ENCODE peak calls at places on chromosomes 4 and X, in seven cellular contexts. K is H9; Y is B cell; R is psoas muscle; H is thoracic aorta; O is CD8-positive, alpha-beta T cell; J is GM10248. C is an unnamed sample.

GRCh38 chrX:153554519-153555167 is 37.2 kb downstream of the ATP2B3 start:
- DNase-seq in K (peak), Y (peak), R (peak), H (no peak), O (peak), J (peak), C (peak)

GRCh38 chrX:109886122-109886761 is 116.7 kb upstream of the TMEM164 start:
- DNase-seq in K (peak), Y (peak), R (no peak), H (no peak), O (no peak), J (peak), C (peak)

GRCh38 chr4:78040431-78040830 is 16.7 kb upstream of the FRAS1 start:
- DNase-seq in K (no peak), Y (no peak), R (no peak), H (no peak), O (no peak), J (no peak), C (no peak)

GRCh38 chrX:85544609-85545008 is 165.1 kb upstream of the POF1B start:
- DNase-seq in K (no peak), Y (peak), R (no peak), H (no peak), O (no peak), J (no peak), C (no peak)

GRCh38 chrX:139120760-139121159 is 409.2 kb upstream of the FGF13 start:
- DNase-seq in K (no peak), Y (no peak), R (no peak), H (no peak), O (no peak), J (no peak), C (no peak)

GRCh38 chr4:109648266-109648996 is 54.8 kb downstream of the CASP6 start:
- DNase-seq in K (no peak), Y (peak), R (no peak), H (no peak), O (no peak), J (no peak), C (no peak)

GRCh38 chr4:7546809-7547367 is 112.2 kb upstream of the PSAPL1 start:
- DNase-seq in K (no peak), Y (no peak), R (no peak), H (no peak), O (no peak), J (no peak), C (no peak)

GRCh38 chr4:2340272-2341061 is 78.0 kb downstream of the ZFYVE28 start:
- DNase-seq in K (peak), Y (no peak), R (no peak), H (no peak), O (no peak), J (no peak), C (no peak)

GRCh38 chr4:7287918-7288280 is 95.6 kb downstream of the SORCS2 start:
- DNase-seq in K (no peak), Y (no peak), R (no peak), H (no peak), O (no peak), J (no peak), C (no peak)

GRCh38 chr4:102772738-102773340 is 12.1 kb upstream of the MANBA start:
- DNase-seq in K (no peak), Y (no peak), R (no peak), H (no peak), O (no peak), J (no peak), C (no peak)

GRCh38 chr4:38957947-38958346 is 74.3 kb downstream of the TMEM156 start:
- DNase-seq in K (no peak), Y (no peak), R (no peak), H (no peak), O (no peak), J (no peak), C (no peak)

GRCh38 chr4:3107271-3108185 is 33.0 kb downstream of the HTT start:
- DNase-seq in K (no peak), Y (no peak), R (peak), H (no peak), O (no peak), J (no peak), C (no peak)

GRCh38 chr4:14254252-14254651 is 626.7 kb upstream of the BOD1L1 start:
- DNase-seq in K (peak), Y (peak), R (peak), H (no peak), O (no peak), J (no peak), C (peak)

GRCh38 chrX:115322375-115322774 is 32.9 kb downstream of the LUZP4 start:
- DNase-seq in K (no peak), Y (no peak), R (no peak), H (no peak), O (no peak), J (no peak), C (no peak)

GRCh38 chr4:44558206-44558605 is 93.2 kb downstream of the YIPF7 start:
- DNase-seq in K (no peak), Y (no peak), R (no peak), H (no peak), O (no peak), J (no peak), C (no peak)

GRCh38 chrX:25158635-25159034 is 142.9 kb upstream of the ARX start:
- DNase-seq in K (no peak), Y (no peak), R (no peak), H (no peak), O (no peak), J (no peak), C (no peak)

GRCh38 chr4:3712112-3712805 is 53.9 kb upstream of the ADRA2C start:
- DNase-seq in K (no peak), Y (no peak), R (peak), H (no peak), O (no peak), J (no peak), C (no peak)

GRCh38 chr4:113673450-113673849 is 88.1 kb downstream of the CAMK2D start:
- DNase-seq in K (peak), Y (peak), R (no peak), H (no peak), O (peak), J (no peak), C (no peak)

GRCh38 chr4:67122029-67122428 is 423.3 kb downstream of the CENPC start:
- DNase-seq in K (no peak), Y (no peak), R (no peak), H (no peak), O (no peak), J (no peak), C (no peak)
- TF ChIP-seq CTCF in K (peak), Y (no peak), R (no peak), H (no peak), O (no peak), J (no peak), C (peak)

GRCh38 chr4:24917076-24917856 is 4.4 kb upstream of the CCDC149 start:
- DNase-seq in K (peak), Y (no peak), R (no peak), H (no peak), O (no peak), J (no peak), C (peak)

GRCh38 chr4:24912252-24913098 is at the start of gene CCDC149:
- DNase-seq in K (peak), Y (no peak), R (peak), H (peak), O (no peak), J (peak), C (peak)

GRCh38 chr4:24914460-24914859 is 1.6 kb upstream of the CCDC149 start:
- DNase-seq in K (no peak), Y (no peak), R (no peak), H (no peak), O (no peak), J (no peak), C (no peak)

GRCh38 chr4:24913099-24913445 is 230 bp upstream of the CCDC149 start:
- DNase-seq in K (peak), Y (no peak), R (no peak), H (no peak), O (no peak), J (no peak), C (no peak)

GRCh38 chr4:24915121-24915922 is 2.5 kb upstream of the CCDC149 start:
- DNase-seq in K (peak), Y (no peak), R (no peak), H (no peak), O (no peak), J (no peak), C (no peak)
- TF ChIP-seq CTCF in K (peak), Y (no peak), R (no peak), H (no peak), O (no peak), J (no peak), C (no peak)

DNA sequence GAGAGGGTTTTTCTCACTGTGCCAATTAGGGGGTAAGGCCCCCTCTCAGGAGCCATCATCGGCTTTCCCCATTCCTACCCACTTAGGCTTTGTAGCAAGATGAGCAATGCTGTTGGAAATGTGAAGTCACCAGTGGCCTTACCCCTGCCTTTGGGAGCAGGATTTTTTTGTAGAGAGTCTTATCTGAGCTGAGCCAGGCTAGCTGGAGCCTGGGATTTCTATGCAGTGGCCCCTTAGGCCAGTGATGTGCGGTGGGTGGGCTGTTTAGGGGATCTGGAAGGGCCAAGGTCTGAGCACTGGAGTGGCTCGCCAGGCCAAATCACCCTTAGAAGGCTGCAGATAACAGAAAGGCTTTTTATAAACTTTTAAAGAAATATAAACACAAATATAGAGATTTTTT is 4.2 kb downstream of the CXorf65 start:
- DNase-seq in K (no peak), Y (no peak), R (no peak), H (no peak), O (no peak), J (no peak), C (no peak)
- TF ChIP-seq CTCF in K (no peak), Y (no peak), R (no peak), H (no peak), O (no peak), J (no peak), C (no peak)

GRCh38 chr4:708631-708933 is 3.0 kb downstream of the PCGF3 start:
- DNase-seq in K (no peak), Y (no peak), R (no peak), H (no peak), O (no peak), J (no peak), C (no peak)

GRCh38 chr4:707929-708630 is 2.4 kb downstream of the PCGF3 start:
- DNase-seq in K (no peak), Y (no peak), R (no peak), H (no peak), O (no peak), J (no peak), C (no peak)

GRCh38 chr4:710116-710515 is 4.5 kb downstream of the PCGF3 start:
- DNase-seq in K (no peak), Y (no peak), R (no peak), H (no peak), O (no peak), J (no peak), C (no peak)

GRCh38 chr4:710916-711315 is 5.3 kb downstream of the PCGF3 start:
- DNase-seq in K (no peak), Y (no peak), R (no peak), H (no peak), O (no peak), J (no peak), C (no peak)

DNA sequence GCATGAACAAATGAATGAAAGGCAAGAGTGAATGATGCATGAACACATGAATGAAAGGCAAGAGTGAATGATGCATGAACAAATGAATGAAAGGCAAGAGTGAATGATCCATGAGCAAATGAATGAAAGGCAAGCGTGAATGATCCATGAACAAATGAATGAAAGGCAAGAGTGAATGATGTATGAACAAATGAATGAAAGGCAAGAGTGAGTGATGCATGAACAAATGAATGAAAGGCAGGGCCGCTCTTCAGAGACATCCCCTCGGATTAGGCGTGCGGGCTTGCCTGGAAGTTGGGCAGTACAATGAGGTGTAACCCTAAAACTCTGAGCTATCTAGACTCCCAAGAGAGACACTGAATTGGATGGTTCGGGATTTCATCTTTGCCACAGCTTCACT is 3.7 kb downstream of the PCGF3 start:
- DNase-seq in K (no peak), Y (no peak), R (no peak), H (no peak), O (no peak), J (no peak), C (no peak)
- TF ChIP-seq CTCF in K (no peak), Y (no peak), R (no peak), H (no peak), O (no peak), J (no peak), C (no peak)

DNA sequence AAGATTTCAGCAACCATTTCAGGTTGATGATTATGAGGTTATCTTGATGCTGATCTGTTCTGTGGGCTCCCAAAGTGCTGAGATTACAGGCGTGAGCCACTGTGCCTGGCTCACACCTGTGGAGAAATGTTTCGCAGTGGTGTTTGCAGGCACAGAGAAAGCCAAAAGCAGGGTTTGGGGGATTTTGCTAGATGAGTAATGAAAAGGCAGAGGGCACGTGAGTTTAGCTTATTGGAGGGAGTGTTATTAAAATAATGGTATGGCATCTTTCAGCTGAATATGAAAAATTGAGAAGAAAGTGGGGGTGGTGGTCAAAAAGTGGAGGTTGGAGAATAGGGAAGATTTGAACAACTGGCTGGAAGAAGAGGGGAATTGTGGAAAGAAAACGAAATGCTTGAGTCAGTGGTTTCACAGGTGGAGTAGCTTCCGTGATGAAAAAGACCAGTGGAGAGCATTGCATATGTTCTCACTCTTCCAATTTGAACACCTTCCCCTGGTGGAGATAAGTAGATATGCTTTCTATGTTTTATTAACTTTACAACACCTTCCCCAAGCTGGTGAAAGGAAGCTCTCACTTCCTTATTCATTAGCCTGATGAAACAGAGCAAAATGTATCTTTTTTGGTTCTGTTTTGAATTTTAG is 1.1 kb upstream of the CHST7 start:
- DNase-seq in K (no peak), Y (peak), R (no peak), H (no peak), O (no peak), J (peak), C (no peak)
- TF ChIP-seq CTCF in K (no peak), Y (peak), R (no peak), H (no peak), O (no peak), J (no peak), C (no peak)

GRCh38 chrX:123336666-123337065 is 152.6 kb downstream of the GRIA3 start:
- DNase-seq in K (no peak), Y (no peak), R (no peak), H (no peak), O (no peak), J (no peak), C (no peak)
- TF ChIP-seq CTCF in K (no peak), Y (no peak), R (no peak), H (no peak), O (no peak), J (no peak), C (no peak)

GRCh38 chrX:15493118-15494082 is at the start of gene PIR:
- DNase-seq in K (peak), Y (peak), R (peak), H (peak), O (peak), J (peak), C (peak)
- TF ChIP-seq CTCF in K (peak), Y (no peak), R (peak), H (peak), O (no peak), J (peak), C (peak)

GRCh38 chr4:145907827-145908226 is 30.8 kb downstream of the ZNF827 start:
- DNase-seq in K (no peak), Y (no peak), R (no peak), H (no peak), O (no peak), J (no peak), C (no peak)
- TF ChIP-seq CTCF in K (no peak), Y (no peak), R (no peak), H (no peak), O (no peak), J (no peak), C (no peak)

GRCh38 chr4:27006247-27006603 is 145.6 kb downstream of the STIM2 start:
- DNase-seq in K (no peak), Y (no peak), R (no peak), H (no peak), O (no peak), J (no peak), C (no peak)
- TF ChIP-seq CTCF in K (no peak), Y (no peak), R (no peak), H (no peak), O (no peak), J (no peak), C (no peak)